ENCODE peak calls at places on chromosomes 16 and 17, in eight cellular contexts. E, O, H, M, S, J, I and V are unnamed samples.
A peak's percentile ranks its signal among the peaks of the same experiment; 100 is the strongest.

GRCh38 chr16:24514096-24514495 is 25.3 kb upstream of the RBBP6 start:
- DNase-seq in H (no peak), M (no peak), I (no peak), E (no peak), J (no peak), O (no peak), S (no peak), V (no peak)

GRCh38 chr16:1794908-1795666 is 1.6 kb upstream of the IGFALS start:
- DNase-seq in S (no peak), H (no peak), J (no peak), E (no peak), M (no peak), O (no peak), I (no peak), V (no peak)

GRCh38 chr17:42436401-42436800 is 13.3 kb upstream of the CAVIN1 start:
- DNase-seq in I (no peak), O (peak; percentile 10), J (no peak), S (peak; percentile 98), M (no peak), E (peak; percentile 82), H (no peak), V (no peak)

GRCh38 chr16:662095-662494 is 5.8 kb upstream of the RHOT2 start:
- DNase-seq in M (no peak), H (no peak), O (no peak), J (no peak), S (no peak), E (no peak), I (no peak), V (no peak)

GRCh38 chr17:28317965-28318758 is 838 bp upstream of the TMEM97 start:
- DNase-seq in M (no peak), J (peak; percentile 72), E (no peak), O (peak; percentile 58), I (no peak), H (no peak), S (peak; percentile 6), V (peak; percentile 55)

GRCh38 chr17:3921853-3922319 is 5.6 kb upstream of the P2RX1 start:
- DNase-seq in H (no peak), O (no peak), M (no peak), S (no peak), I (no peak), E (no peak), J (no peak), V (no peak)

GRCh38 chr16:25550647-25551046 is 141.1 kb upstream of the HS3ST4 start:
- DNase-seq in O (no peak), S (no peak), H (no peak), I (no peak), E (no peak), M (no peak), J (no peak), V (no peak)

GRCh38 chr17:39400547-39401411 is 647 bp downstream of the FBXL20 start:
- DNase-seq in J (no peak), O (no peak), M (no peak), E (no peak), S (peak; percentile 58), H (no peak), I (no peak), V (peak; percentile 30)

DNA sequence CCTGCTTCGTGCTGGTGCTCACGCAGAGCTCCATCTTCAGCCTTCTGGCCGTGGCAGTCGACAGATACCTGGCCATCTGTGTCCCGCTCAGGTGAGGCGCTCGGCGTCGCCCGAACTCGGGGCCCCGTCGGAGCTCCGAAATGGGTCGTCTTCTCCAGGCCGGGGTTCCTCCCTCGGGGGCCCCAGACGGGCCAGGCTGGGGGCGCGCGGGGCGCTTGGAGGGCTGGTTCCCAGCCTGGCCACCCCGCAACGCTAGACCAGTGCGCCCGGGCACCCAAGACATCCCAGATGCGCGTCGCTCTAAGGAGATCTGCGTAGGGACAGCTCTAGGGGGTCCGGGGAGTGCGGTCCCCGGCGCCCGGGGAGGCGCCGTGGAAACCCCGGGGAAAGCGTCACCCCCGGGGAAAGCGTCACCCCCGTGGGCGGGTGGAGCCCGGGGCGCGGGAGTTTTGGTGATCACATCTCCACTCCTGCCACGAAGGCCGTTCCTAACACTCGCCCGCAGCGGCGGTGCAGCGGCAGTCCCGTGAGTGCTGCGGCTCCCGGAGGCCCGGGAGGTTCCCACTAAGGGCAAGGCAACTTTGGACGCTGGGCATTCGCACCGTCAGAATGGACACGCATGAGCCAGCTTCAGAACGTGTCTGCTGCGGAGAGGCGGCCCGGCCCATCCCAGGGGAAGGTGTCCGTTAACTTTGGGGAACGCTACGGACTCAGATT is 721 bp downstream of the ADORA2B start:
- DNase-seq in E (no peak), I (no peak), M (no peak), O (peak; percentile 65), S (no peak), H (peak; percentile 51), J (peak; percentile 56), V (peak; percentile 48)
- TF ChIP-seq MAX in E (no peak), I (no peak), M (no peak), O (no peak), S (no peak), H (peak; percentile 53), J (no peak), V (no peak)

GRCh38 chr17:44000871-44001460 is 3.5 kb upstream of the NAGS start:
- DNase-seq in E (no peak), I (no peak), S (no peak), H (no peak), J (no peak), M (no peak), O (no peak), V (no peak)

GRCh38 chr17:44002141-44002848 is 2.1 kb upstream of the NAGS start:
- DNase-seq in S (peak; percentile 82), J (no peak), O (no peak), E (peak; percentile 80), I (no peak), M (no peak), H (no peak), V (peak; percentile 16)

GRCh38 chr17:43999024-43999423 is 5.4 kb upstream of the NAGS start:
- DNase-seq in J (no peak), E (no peak), M (no peak), H (no peak), I (no peak), O (no peak), S (no peak), V (no peak)

GRCh38 chr17:44000141-44000860 is 4.1 kb upstream of the NAGS start:
- DNase-seq in O (no peak), S (no peak), H (no peak), J (no peak), M (no peak), I (no peak), E (no peak), V (no peak)

DNA sequence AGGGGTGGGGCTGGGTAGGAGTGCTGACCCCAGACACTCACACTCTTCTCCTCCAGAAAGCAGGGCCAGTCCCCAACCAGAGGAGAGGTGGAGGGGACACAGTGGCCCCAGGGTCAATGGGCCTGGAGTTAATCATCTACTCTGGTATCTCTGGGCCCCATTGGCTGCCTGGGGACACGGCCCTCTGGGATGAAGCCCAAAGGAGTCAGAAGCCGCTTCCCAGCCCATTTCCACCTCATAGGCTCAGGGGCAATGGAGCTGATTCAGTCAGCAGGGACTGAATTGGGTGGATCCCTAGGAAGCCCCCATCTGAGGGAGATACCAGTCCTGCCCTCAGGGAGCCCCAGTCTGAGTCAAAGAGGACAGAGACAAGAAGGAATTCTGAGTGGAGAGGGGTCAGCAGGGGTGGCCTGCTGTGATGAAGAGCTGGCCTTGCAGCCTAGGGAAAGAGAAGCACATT is 2.9 kb upstream of the NAGS start:
- DNase-seq in S (no peak), E (peak; percentile 80), O (no peak), J (no peak), M (no peak), I (no peak), H (no peak), V (no peak)
- TF ChIP-seq POLR2A in S (no peak), E (peak; percentile 81), O (no peak), J (no peak), M (no peak), I (no peak), H (no peak), V (no peak)

DNA sequence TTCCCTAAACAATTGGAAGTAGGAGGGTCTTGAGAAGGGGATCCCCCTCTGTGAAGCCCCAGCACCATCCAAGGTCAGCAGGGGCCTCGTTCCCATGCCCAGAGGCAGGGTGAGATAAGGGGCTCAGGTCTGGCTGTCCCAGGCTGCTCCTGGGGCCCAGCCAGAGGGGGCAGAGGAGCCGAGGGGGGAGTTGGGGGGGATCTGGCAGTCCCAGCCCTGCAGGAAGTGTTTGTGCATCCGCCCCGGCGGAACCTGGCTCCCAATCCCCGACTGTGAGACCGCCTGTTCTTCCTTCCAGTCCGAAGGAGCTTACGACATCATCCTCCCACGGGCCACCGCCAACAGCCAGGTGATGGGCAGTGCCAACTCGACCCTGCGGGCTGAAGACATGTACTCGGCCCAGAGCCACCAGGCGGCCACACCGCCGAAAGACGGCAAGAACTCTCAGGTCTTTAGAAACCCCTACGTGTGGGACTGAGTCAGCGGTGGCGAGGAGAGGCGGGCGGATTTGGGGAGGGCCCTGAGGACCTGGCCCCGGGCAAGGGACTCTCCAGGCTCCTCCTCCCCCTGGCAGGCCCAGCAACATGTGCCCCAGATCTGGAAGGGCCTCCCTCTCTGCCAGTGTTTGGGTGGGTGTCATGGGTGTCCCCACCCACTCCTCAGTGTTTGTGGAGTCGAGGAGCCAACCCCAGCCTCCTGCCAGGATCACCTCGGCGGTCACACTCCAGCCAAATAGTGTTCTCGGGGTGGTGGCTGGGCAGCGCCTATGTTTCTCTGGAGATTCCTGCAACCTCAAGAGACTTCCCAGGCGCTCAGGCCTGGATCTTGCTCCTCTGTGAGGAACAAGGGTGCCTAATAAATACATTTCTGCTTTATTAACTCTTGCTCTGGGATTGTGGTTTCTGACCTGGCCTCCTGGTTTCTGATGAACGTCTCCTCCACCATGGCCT is 14.9 kb downstream of the GPRC5C start:
- DNase-seq in S (no peak), H (no peak), I (no peak), O (no peak), J (no peak), E (no peak), M (no peak), V (peak; percentile 51)
- TF ChIP-seq CTCF in S (no peak), H (no peak), I (no peak), O (no peak), J (no peak), E (no peak), M (no peak), V (no peak)

GRCh38 chr16:55700961-55701360 is 45.2 kb downstream of the SLC6A2 start:
- DNase-seq in S (no peak), H (no peak), J (no peak), O (no peak), I (no peak), M (no peak), E (no peak), V (no peak)

GRCh38 chr16:55703003-55704001 is 47.5 kb downstream of the SLC6A2 start:
- DNase-seq in O (peak; percentile 19), M (peak; percentile 54), E (peak; percentile 74), I (no peak), J (no peak), H (peak; percentile 18), S (peak; percentile 66), V (peak; percentile 73)

GRCh38 chr16:55700067-55700466 is 44.3 kb downstream of the SLC6A2 start:
- DNase-seq in S (no peak), M (no peak), J (no peak), H (no peak), E (no peak), O (no peak), I (no peak), V (no peak)

GRCh38 chr16:55699616-55700015 is 43.8 kb downstream of the SLC6A2 start:
- DNase-seq in H (no peak), S (no peak), M (no peak), I (no peak), J (no peak), E (no peak), O (no peak), V (no peak)

DNA sequence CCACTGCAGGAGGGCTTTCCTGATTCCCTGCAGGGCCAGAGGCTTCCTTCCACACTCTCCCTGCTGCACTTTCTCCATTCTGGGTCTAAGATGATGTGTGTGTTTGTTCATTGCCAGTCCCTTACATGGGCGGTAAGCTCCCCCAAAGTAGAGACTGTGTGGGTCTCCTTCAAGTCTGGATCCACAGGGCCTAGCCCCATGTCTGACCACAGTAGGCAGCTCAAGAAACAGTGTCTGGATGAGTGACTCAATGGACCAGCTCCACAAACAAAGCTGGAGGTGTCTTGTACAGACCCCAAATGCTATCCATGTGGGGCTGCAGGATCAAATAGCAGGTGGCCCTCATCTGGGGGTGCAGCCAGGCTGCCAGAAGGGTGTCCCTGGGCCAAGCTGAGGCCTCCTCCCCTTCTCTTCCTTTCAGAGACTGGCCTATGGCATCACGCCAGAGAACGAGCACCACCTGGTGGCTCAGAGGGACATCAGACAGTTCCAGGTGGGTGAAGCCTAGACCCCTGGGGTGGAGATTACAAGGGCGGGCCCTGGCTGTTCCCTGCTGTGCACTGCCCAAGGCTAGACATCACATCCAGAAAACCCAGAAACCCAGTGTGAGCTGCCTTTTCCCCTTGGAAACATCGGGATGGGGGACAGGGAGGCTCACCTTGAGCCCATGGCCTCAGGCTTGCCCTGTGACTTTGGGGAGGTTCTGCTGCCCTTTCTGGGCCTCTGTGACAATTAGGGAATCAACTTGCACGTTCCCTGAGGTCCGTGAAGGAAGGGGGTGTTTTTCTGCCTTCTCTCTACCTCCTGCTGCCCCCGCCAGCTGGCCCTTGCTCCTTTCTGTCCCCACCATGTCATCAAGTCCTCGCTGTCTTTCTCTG is 45.9 kb downstream of the SLC6A2 start:
- DNase-seq in S (peak; percentile 49), M (peak; percentile 46), I (no peak), E (peak; percentile 73), H (peak; percentile 46), O (peak; percentile 71), J (peak; percentile 73), V (peak; percentile 67)
- TF ChIP-seq MAX in S (no peak), M (no peak), I (no peak), E (no peak), H (no peak), O (no peak), J (no peak), V (no peak)